ENCODE peak calls at places on chromosomes 2 and 18, in seven cellular contexts. Q is GOT3; I is CD8-positive, alpha-beta memory T cell; R is C1 segment of cervical spinal cord; V is NCI-H774; T is iPS DF 19.7; N is ACHN. U is an unnamed sample.

GRCh38 chr2:204218040-204218439 is 281.5 kb downstream of the ICOS start:
- DNase-seq in Q (no peak), I (no peak), R (no peak), V (no peak), T (no peak), N (no peak), U (no peak)

GRCh38 chr18:23994361-23994902 is 20.1 kb upstream of the TTC39C start:
- DNase-seq in Q (peak), I (no peak), R (no peak), V (peak), T (no peak), N (peak), U (no peak)

GRCh38 chr2:239912171-239912937 is 112.8 kb downstream of the NDUFA10 start:
- DNase-seq in Q (no peak), I (no peak), R (no peak), V (no peak), T (no peak), N (no peak), U (no peak)

GRCh38 chr2:64062840-64063239 is 43.6 kb upstream of the VPS54 start:
- DNase-seq in Q (no peak), I (no peak), R (no peak), V (peak), T (no peak), N (no peak), U (no peak)

GRCh38 chr2:96876811-96877437 is 7.0 kb upstream of the SEMA4C start:
- DNase-seq in Q (no peak), I (no peak), R (no peak), V (no peak), T (no peak), N (no peak), U (no peak)

GRCh38 chr18:47677952-47678351 is 252.5 kb downstream of the SMAD2 start:
- DNase-seq in Q (no peak), I (no peak), R (no peak), V (no peak), T (no peak), N (no peak), U (no peak)

GRCh38 chr18:75322206-75322605 is 105.3 kb downstream of the SMIM21 start:
- DNase-seq in Q (no peak), I (no peak), R (no peak), V (no peak), T (no peak), N (no peak), U (no peak)

GRCh38 chr2:238789317-238789806 is 58.5 kb upstream of the TWIST2 start:
- DNase-seq in Q (no peak), I (no peak), R (no peak), V (no peak), T (no peak), N (no peak), U (no peak)

GRCh38 chr2:238388794-238389193 is 37.9 kb upstream of the ASB1 start:
- DNase-seq in Q (no peak), I (no peak), R (no peak), V (no peak), T (no peak), N (no peak), U (no peak)

GRCh38 chr2:241279828-241280227 is 35.6 kb downstream of the HDLBP start:
- DNase-seq in Q (no peak), I (no peak), R (no peak), V (no peak), T (no peak), N (no peak), U (no peak)

GRCh38 chr2:105428387-105429018 is 29.7 kb upstream of the FHL2 start:
- DNase-seq in Q (no peak), I (no peak), R (no peak), V (no peak), T (no peak), N (no peak), U (no peak)

GRCh38 chr2:45121236-45121927 is 112.1 kb upstream of the SIX2 start:
- DNase-seq in Q (no peak), I (no peak), R (no peak), V (no peak), T (no peak), N (no peak), U (no peak)

GRCh38 chr2:18378020-18378653 is 182.3 kb downstream of the RDH14 start:
- DNase-seq in Q (no peak), I (peak), R (no peak), V (peak), T (no peak), N (peak), U (peak)